ENCODE peak calls at places on chromosomes 7 and 10, in seven cellular contexts. W is effector CD4-positive, alpha-beta T cell; Y is neuronal stem cell; V is activated T-cell treated with anti-CD3 and anti-CD28 coated beads for 1 hour; P is HFF-Myc; U is pancreas; B is lower lobe of right lung. T is an unnamed sample.

GRCh38 chr7:39904077-39904486 is 46.0 kb upstream of the CDK13 start:
- DNase-seq in W (no peak), Y (no peak), V (no peak), P (peak), U (no peak), B (no peak), T (no peak)

GRCh38 chr7:7956531-7957221 is 11.9 kb upstream of the GLCCI1 start:
- DNase-seq in W (no peak), Y (no peak), V (no peak), P (no peak), U (no peak), B (peak), T (no peak)

GRCh38 chr7:141700848-141701371 is 1.1 kb downstream of the DENND11 start:
- DNase-seq in W (no peak), Y (no peak), V (peak), P (no peak), U (no peak), B (no peak), T (no peak)

GRCh38 chr10:8416192-8416701 is 361.8 kb downstream of the GATA3 start:
- DNase-seq in W (peak), Y (no peak), V (no peak), P (no peak), U (no peak), B (no peak), T (no peak)

GRCh38 chr10:98536551-98536950 is 89.8 kb upstream of the HPS1 start:
- DNase-seq in W (no peak), Y (no peak), V (no peak), P (no peak), U (no peak), B (no peak), T (peak)

GRCh38 chr7:28041508-28042314 is 138.9 kb downstream of the JAZF1 start:
- DNase-seq in W (no peak), Y (no peak), V (no peak), P (no peak), U (no peak), B (no peak), T (no peak)

GRCh38 chr10:131092416-131092815 is 219.1 kb downstream of the TCERG1L start:
- DNase-seq in W (no peak), Y (no peak), V (no peak), P (no peak), U (no peak), B (peak), T (no peak)

GRCh38 chr10:69317175-69318086 is 39.1 kb downstream of the HK1 start:
- DNase-seq in W (no peak), Y (no peak), V (no peak), P (no peak), U (no peak), B (no peak), T (no peak)

GRCh38 chr10:93993782-93994668 is at the start of gene PLCE1:
- DNase-seq in W (no peak), Y (peak), V (no peak), P (no peak), U (peak), B (peak), T (peak)

GRCh38 chr10:12690525-12691139 is 310.9 kb downstream of the CCDC3 start:
- DNase-seq in W (no peak), Y (no peak), V (no peak), P (no peak), U (no peak), B (no peak), T (no peak)

GRCh38 chr7:116438274-116438673 is 61.3 kb upstream of the CAV2 start:
- DNase-seq in W (no peak), Y (no peak), V (no peak), P (no peak), U (no peak), B (no peak), T (peak)

GRCh38 chr10:72108811-72109618 is 20.7 kb upstream of the SPOCK2 start:
- DNase-seq in W (no peak), Y (no peak), V (no peak), P (no peak), U (no peak), B (no peak), T (no peak)

GRCh38 chr10:21359202-21359601 is 166.3 kb downstream of the SKIDA1 start:
- DNase-seq in W (no peak), Y (no peak), V (no peak), P (no peak), U (no peak), B (no peak), T (no peak)

GRCh38 chr7:116395125-116395791 is 104.3 kb upstream of the CAV2 start:
- DNase-seq in W (no peak), Y (no peak), V (no peak), P (peak), U (no peak), B (no peak), T (no peak)

GRCh38 chr7:106584914-106585759 is 75.8 kb downstream of the CCDC71L start:
- DNase-seq in W (no peak), Y (no peak), V (no peak), P (no peak), U (no peak), B (no peak), T (no peak)

GRCh38 chr7:54253036-54253373 is 289.2 kb upstream of the VSTM2A start:
- DNase-seq in W (no peak), Y (no peak), V (no peak), P (no peak), U (no peak), B (no peak), T (no peak)

GRCh38 chr10:121169406-121169805 is 318.2 kb downstream of the WDR11 start:
- DNase-seq in W (no peak), Y (no peak), V (no peak), P (no peak), U (no peak), B (no peak), T (no peak)